ENCODE peak calls at places on chromosome X, in six cellular contexts. C is HepG2, Y is endothelial cell of umbilical vein, V is HCT116, R is SK-N-SH, L is H1. H is an unnamed sample.

GRCh38 chrX:49862093-49862492 is 17.2 kb upstream of the USP27X start:
- DNase-seq in C (peak; percentile 59), Y (no peak), V (no peak), R (no peak), L (no peak), H (no peak)

GRCh38 chrX:56813318-56813837 is 84.3 kb downstream of the NBDY start:
- DNase-seq in C (no peak), Y (peak; percentile 57), V (no peak), R (no peak), L (no peak), H (no peak)

GRCh38 chrX:131081772-131082755 is 23.9 kb downstream of the ARHGAP36 start:
- DNase-seq in C (no peak), Y (no peak), V (no peak), R (no peak), L (no peak), H (no peak)

GRCh38 chrX:23598561-23598960 is 68.7 kb upstream of the PRDX4 start:
- DNase-seq in C (no peak), Y (no peak), V (no peak), R (no peak), L (no peak), H (no peak)

GRCh38 chrX:96102997-96103396 is 581.6 kb upstream of the DIAPH2 start:
- DNase-seq in C (no peak), Y (peak; percentile 1), V (no peak), R (no peak), L (no peak), H (no peak)

GRCh38 chrX:74437530-74437929 is 16.2 kb downstream of the SLC16A2 start:
- DNase-seq in C (no peak), Y (no peak), V (no peak), R (no peak), L (no peak), H (no peak)

GRCh38 chrX:66408507-66408906 is 230.4 kb downstream of the EDA2R start:
- DNase-seq in C (no peak), Y (no peak), V (no peak), R (no peak), L (no peak), H (no peak)

GRCh38 chrX:71170660-71171059 is 26.0 kb downstream of the NLGN3 start:
- DNase-seq in C (no peak), Y (no peak), V (no peak), R (no peak), L (no peak), H (no peak)

GRCh38 chrX:87337267-87337666 is 180.3 kb upstream of the KLHL4 start:
- DNase-seq in C (no peak), Y (no peak), V (no peak), R (no peak), L (no peak), H (no peak)

GRCh38 chrX:13574600-13574999 is 5.2 kb downstream of the EGFL6 start:
- DNase-seq in C (no peak), Y (no peak), V (no peak), R (no peak), L (no peak), H (no peak)

GRCh38 chrX:120672389-120672788 is 42.5 kb upstream of the C1GALT1C1 start:
- DNase-seq in C (peak; percentile 18), Y (peak; percentile 85), V (peak; percentile 1), R (no peak), L (no peak), H (no peak)
- H3K27ac ChIP-seq in C (no peak overlapping the region), Y (peak overlapping the region; percentile 94), V (no peak overlapping the region), R (peak overlapping the region; percentile 79), L (no peak overlapping the region), H (no peak overlapping the region)

DNA sequence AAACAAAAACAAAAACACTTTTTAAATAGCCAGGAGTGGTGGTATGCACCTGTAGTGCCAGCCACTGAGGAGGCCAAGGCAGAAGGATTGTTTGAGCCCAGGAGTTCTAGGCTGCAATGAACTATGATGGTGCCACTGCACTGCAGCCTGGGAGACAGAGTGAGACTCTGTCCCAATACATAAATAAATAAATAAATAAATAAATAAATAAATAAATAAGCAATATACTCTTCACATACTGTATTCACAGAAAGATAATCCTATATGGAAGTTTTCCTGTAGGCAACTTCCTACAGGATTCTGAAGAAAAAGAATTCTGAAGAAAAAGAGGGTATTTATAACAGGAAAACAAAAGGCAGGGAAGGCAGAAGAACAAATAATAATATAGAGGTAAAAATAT is 293.3 kb upstream of the GRIA3 start:
- DNase-seq in C (no peak), Y (no peak), V (no peak), R (no peak), L (no peak), H (no peak)
- H3K9ac ChIP-seq in C (no peak overlapping the region), Y (no peak overlapping the region), V (no peak overlapping the region), R (no peak overlapping the region), L (no peak overlapping the region), H (no peak overlapping the region)

GRCh38 chrX:86047174-86047991 is at the start of gene CHM:
- DNase-seq in C (peak; percentile 80), Y (peak; percentile 93), V (peak; percentile 57), R (peak; percentile 77), L (no peak), H (peak; percentile 77)
- TF ChIP-seq POLR2AphosphoS5 in C (peak; percentile 83), Y (no peak), V (peak; percentile 73), R (peak; percentile 94), L (peak; percentile 66), H (peak; percentile 93)

GRCh38 chrX:10008483-10009056 is 41.4 kb downstream of the CLDN34 start:
- DNase-seq in C (no peak), Y (peak; percentile 35), V (no peak), R (no peak), L (no peak), H (no peak)
- H3K27ac ChIP-seq in C (no peak overlapping the region), Y (peak overlapping the region; percentile 87), V (no peak overlapping the region), R (no peak overlapping the region), L (no peak overlapping the region), H (no peak overlapping the region)

GRCh38 chrX:138929905-138930304 is 218.4 kb upstream of the FGF13 start:
- DNase-seq in C (no peak), Y (no peak), V (no peak), R (no peak), L (no peak), H (peak; percentile 61)
- H3K9ac ChIP-seq in C (no peak overlapping the region), Y (no peak overlapping the region), V (no peak overlapping the region), R (no peak overlapping the region), L (no peak overlapping the region), H (no peak overlapping the region)